ENCODE peak calls at places on chromosome 15, in six cellular contexts. A is HT1080; M is ELR; Y is stimulated activated naive CD8-positive, alpha-beta T cell treated with anti-CD3 and anti-CD28 coated beads, Interleukin-15, Interleukin-2, amounts not matched to agents 100 U/mL and 50 U/mL, for 24 hours; Q is posterior cingulate gyrus; R is fibroblast of the conjunctiva. N is an unnamed sample.

GRCh38 chr15:51776952-51777574 is 25.7 kb downstream of the TMOD2 start:
- DNase-seq in A (peak), M (peak), Y (peak), Q (no peak), R (peak), N (peak)

GRCh38 chr15:65115542-65115941 is 542 bp upstream of the UBAP1L start:
- DNase-seq in A (no peak), M (no peak), Y (no peak), Q (no peak), R (no peak), N (no peak)

GRCh38 chr15:92821491-92822116 is 78.5 kb upstream of the CHD2 start:
- DNase-seq in A (peak), M (peak), Y (no peak), Q (no peak), R (no peak), N (no peak)

GRCh38 chr15:71220828-71221227 is 105.6 kb downstream of the THSD4 start:
- DNase-seq in A (no peak), M (no peak), Y (no peak), Q (no peak), R (no peak), N (no peak)

GRCh38 chr15:52780172-52780980 is 9.8 kb downstream of the ONECUT1 start:
- DNase-seq in A (peak), M (peak), Y (peak), Q (peak), R (peak), N (no peak)

GRCh38 chr15:49225572-49226281 is 55.7 kb downstream of the GALK2 start:
- DNase-seq in A (peak), M (peak), Y (no peak), Q (no peak), R (no peak), N (no peak)

GRCh38 chr15:78276032-78276943 is 11.9 kb downstream of the DNAJA4 start:
- DNase-seq in A (no peak), M (no peak), Y (no peak), Q (no peak), R (no peak), N (no peak)

GRCh38 chr15:32029862-32030781 is at the start of gene CHRNA7:
- DNase-seq in A (peak), M (peak), Y (peak), Q (peak), R (no peak), N (peak)

GRCh38 chr15:83108266-83109219 is 1.1 kb downstream of the TM6SF1 start:
- DNase-seq in A (peak), M (no peak), Y (peak), Q (peak), R (peak), N (no peak)

GRCh38 chr15:29269485-29270168 is at the start of gene NSMCE3:
- DNase-seq in A (peak), M (peak), Y (peak), Q (peak), R (peak), N (peak)

GRCh38 chr15:88690331-88690730 is 51.5 kb downstream of the ISG20 start:
- DNase-seq in A (no peak), M (peak), Y (no peak), Q (no peak), R (no peak), N (no peak)

GRCh38 chr15:83123529-83123928 is 16.1 kb downstream of the TM6SF1 start:
- DNase-seq in A (no peak), M (no peak), Y (no peak), Q (no peak), R (no peak), N (no peak)

GRCh38 chr15:57235865-57236264 is 140.4 kb upstream of the CGNL1 start:
- DNase-seq in A (peak), M (peak), Y (no peak), Q (no peak), R (peak), N (no peak)

GRCh38 chr15:68389041-68389930 is 42.7 kb downstream of the ITGA11 start:
- DNase-seq in A (no peak), M (no peak), Y (no peak), Q (no peak), R (no peak), N (no peak)

GRCh38 chr15:70268698-70269251 is 171.1 kb upstream of the TLE3 start:
- DNase-seq in A (no peak), M (no peak), Y (peak), Q (no peak), R (no peak), N (no peak)

GRCh38 chr15:66885281-66885915 is 180.0 kb upstream of the SMAD3 start:
- DNase-seq in A (no peak), M (no peak), Y (no peak), Q (no peak), R (no peak), N (no peak)

GRCh38 chr15:42385206-42385979 is 26.1 kb downstream of the CAPN3 start:
- DNase-seq in A (peak), M (peak), Y (peak), Q (no peak), R (peak), N (peak)

GRCh38 chr15:64948916-64949315 is 37.2 kb downstream of the ANKDD1A start:
- DNase-seq in A (no peak), M (no peak), Y (no peak), Q (no peak), R (no peak), N (no peak)

GRCh38 chr15:33215941-33216872 is 21.7 kb upstream of the FMN1 start:
- DNase-seq in A (no peak), M (peak), Y (no peak), Q (no peak), R (no peak), N (no peak)

GRCh38 chr15:63915209-63915887 is 81.6 kb upstream of the HERC1 start:
- DNase-seq in A (no peak), M (no peak), Y (no peak), Q (peak), R (no peak), N (no peak)

GRCh38 chr15:69403611-69404010 is 10.5 kb upstream of the KIF23 start:
- DNase-seq in A (peak), M (peak), Y (no peak), Q (no peak), R (peak), N (no peak)

GRCh38 chr15:100781061-100781960 is 98.3 kb upstream of the ALDH1A3 start:
- DNase-seq in A (no peak), M (no peak), Y (no peak), Q (peak), R (no peak), N (no peak)

GRCh38 chr15:75030023-75030413 is 6.6 kb downstream of the PPCDC start:
- DNase-seq in A (peak), M (peak), Y (no peak), Q (no peak), R (peak), N (no peak)

GRCh38 chr15:47431501-47431900 is 285.8 kb upstream of the SEMA6D start:
- DNase-seq in A (peak), M (peak), Y (no peak), Q (no peak), R (no peak), N (no peak)

GRCh38 chr15:78944202-78944625 is 632 bp downstream of the CTSH start:
- DNase-seq in A (no peak), M (no peak), Y (no peak), Q (no peak), R (no peak), N (no peak)

GRCh38 chr15:66993874-66994696 is 71.3 kb upstream of the SMAD3 start:
- DNase-seq in A (no peak), M (no peak), Y (no peak), Q (no peak), R (no peak), N (no peak)

GRCh38 chr15:61003683-61004299 is 225.3 kb downstream of the RORA start:
- DNase-seq in A (no peak), M (no peak), Y (no peak), Q (no peak), R (no peak), N (no peak)

GRCh38 chr15:60585743-60586708 is 107.1 kb upstream of the ICE2 start:
- DNase-seq in A (peak), M (peak), Y (peak), Q (no peak), R (peak), N (no peak)

GRCh38 chr15:83295417-83295816 is 11.0 kb upstream of the BNC1 start:
- DNase-seq in A (no peak), M (no peak), Y (no peak), Q (no peak), R (no peak), N (no peak)

GRCh38 chr15:80854104-80854503 is 74.9 kb downstream of the CEMIP start:
- DNase-seq in A (no peak), M (no peak), Y (no peak), Q (peak), R (peak), N (no peak)

GRCh38 chr15:91263632-91264477 is 163.8 kb downstream of the SV2B start:
- DNase-seq in A (peak), M (peak), Y (no peak), Q (peak), R (no peak), N (no peak)

GRCh38 chr15:75751901-75752300 is 39.3 kb upstream of the CSPG4 start:
- DNase-seq in A (no peak), M (no peak), Y (no peak), Q (no peak), R (no peak), N (no peak)

GRCh38 chr15:54083501-54083900 is 105.3 kb downstream of the UNC13C start:
- DNase-seq in A (no peak), M (no peak), Y (no peak), Q (no peak), R (no peak), N (no peak)

GRCh38 chr15:87033056-87033455 is 953.4 kb downstream of the AGBL1 start:
- DNase-seq in A (peak), M (peak), Y (no peak), Q (no peak), R (no peak), N (no peak)